ENCODE peak calls at places on chromosomes 16 and 17, in eight cellular contexts. G is HepG2, A is PC-3, W is A549, R is neural progenitor cell, H is PC-9, O is mesenchymal stem cell, C is MM.1S. X is an unnamed sample.

GRCh38 chr16:57143125-57143965 is 42.5 kb downstream of the PSME3IP1 start:
- DNase-seq in C (no peak), W (no peak), H (no peak), R (no peak), G (no peak), A (no peak), O (no peak), X (peak)

GRCh38 chr17:72715906-72716572 is 376.4 kb downstream of the SLC39A11 start:
- DNase-seq in R (no peak), H (peak), G (peak), W (peak), O (peak), A (peak), C (no peak), X (peak)

GRCh38 chr16:51569204-51569911 is 418.3 kb upstream of the SALL1 start:
- DNase-seq in H (no peak), G (no peak), A (no peak), O (no peak), R (no peak), W (peak), C (peak), X (no peak)

GRCh38 chr16:49440156-49441065 is 66.8 kb downstream of the C16orf78 start:
- DNase-seq in W (no peak), C (peak), G (no peak), R (peak), H (no peak), O (no peak), A (no peak), X (no peak)

GRCh38 chr17:61490540-61490975 is 38.3 kb downstream of the TBX4 start:
- DNase-seq in O (peak), G (no peak), C (no peak), H (peak), R (no peak), W (peak), A (peak), X (peak)

GRCh38 chr17:3512512-3513171 is 36.8 kb downstream of the ASPA start:
- DNase-seq in G (no peak), C (no peak), W (no peak), O (no peak), A (no peak), H (no peak), R (peak), X (peak)

GRCh38 chr17:66665194-66665593 is 169.7 kb upstream of the CACNG5 start:
- DNase-seq in C (no peak), G (no peak), O (no peak), W (no peak), A (peak), R (no peak), H (no peak), X (no peak)

GRCh38 chr17:4919511-4920047 is 12.5 kb upstream of the GP1BA start:
- DNase-seq in H (no peak), R (peak), G (no peak), O (peak), W (no peak), C (no peak), A (no peak), X (no peak)

GRCh38 chr17:31295489-31295871 is 1.6 kb downstream of the OMG start:
- DNase-seq in G (no peak), W (no peak), C (no peak), H (no peak), R (no peak), O (no peak), A (no peak), X (no peak)

GRCh38 chr17:61318684-61319098 is 81.0 kb upstream of the TBX2 start:
- DNase-seq in O (no peak), C (peak), R (no peak), W (no peak), G (peak), H (no peak), A (no peak), X (no peak)

GRCh38 chr17:42325026-42325425 is 36.7 kb downstream of the STAT5A start:
- DNase-seq in A (no peak), O (peak), W (peak), G (no peak), R (no peak), H (peak), C (no peak), X (peak)

GRCh38 chr17:61386251-61386650 is 13.4 kb upstream of the TBX2 start:
- DNase-seq in H (no peak), R (no peak), C (no peak), G (no peak), W (no peak), A (no peak), O (no peak), X (peak)

GRCh38 chr16:15041260-15042011 is 14.4 kb downstream of the NTAN1 start:
- DNase-seq in H (no peak), O (no peak), C (no peak), W (no peak), G (no peak), R (peak), A (no peak), X (peak)

GRCh38 chr17:15261063-15261817 is 3.9 kb downstream of the PMP22 start:
- DNase-seq in O (peak), C (no peak), A (peak), H (no peak), G (peak), W (peak), R (peak), X (peak)

GRCh38 chr17:56636276-56636675 is 42.8 kb downstream of the NOG start:
- DNase-seq in G (no peak), C (no peak), H (peak), R (no peak), A (peak), W (no peak), O (no peak), X (no peak)

GRCh38 chr17:77736207-77736600 is 222.3 kb upstream of the TNRC6C start:
- DNase-seq in A (no peak), G (no peak), W (no peak), O (no peak), R (peak), H (no peak), C (no peak), X (no peak)

GRCh38 chr17:27993161-27993695 is 49.2 kb upstream of the NLK start:
- DNase-seq in W (no peak), H (no peak), G (no peak), C (no peak), O (no peak), A (no peak), R (no peak), X (no peak)

GRCh38 chr16:89442990-89443726 is 47.2 kb downstream of the ANKRD11 start:
- DNase-seq in G (peak), C (no peak), H (peak), A (peak), W (peak), O (peak), R (no peak), X (peak)

GRCh38 chr17:35727635-35728034 is 3.8 kb upstream of the RASL10B start:
- DNase-seq in O (no peak), R (no peak), A (no peak), G (no peak), W (no peak), C (no peak), H (no peak), X (no peak)

GRCh38 chr16:30184430-30185140 is 1.2 kb downstream of the CORO1A start:
- DNase-seq in W (no peak), C (peak), H (no peak), A (no peak), G (no peak), O (no peak), R (no peak), X (peak)

GRCh38 chr17:40097087-40097486 is 3.3 kb downstream of the NR1D1 start:
- DNase-seq in C (no peak), H (no peak), R (no peak), O (no peak), W (no peak), A (no peak), G (no peak), X (peak)

GRCh38 chr17:75084039-75084660 is 3.6 kb upstream of the SLC16A5 start:
- DNase-seq in H (peak), A (peak), O (peak), R (no peak), W (no peak), G (peak), C (peak), X (peak)

GRCh38 chr17:13777003-13777402 is 175.3 kb upstream of the HS3ST3A1 start:
- DNase-seq in A (no peak), G (no peak), H (no peak), W (no peak), R (no peak), O (peak), C (no peak), X (no peak)

GRCh38 chr17:4147751-4148310 is 4.8 kb downstream of the CYB5D2 start:
- DNase-seq in H (no peak), R (no peak), G (no peak), O (no peak), C (no peak), A (no peak), W (no peak), X (no peak)

GRCh38 chr17:81726004-81726403 is 13.9 kb downstream of the SLC25A10 start:
- DNase-seq in W (no peak), G (no peak), R (no peak), O (no peak), H (no peak), C (no peak), A (no peak), X (no peak)

GRCh38 chr17:81719410-81720266 is 7.6 kb downstream of the SLC25A10 start:
- DNase-seq in O (no peak), H (no peak), A (no peak), C (no peak), G (no peak), R (no peak), W (no peak), X (peak)

GRCh38 chr17:81723651-81724209 is 11.6 kb downstream of the SLC25A10 start:
- DNase-seq in O (no peak), H (no peak), G (no peak), A (peak), W (no peak), R (no peak), C (no peak), X (peak)

GRCh38 chr17:81720267-81721071 is 8.4 kb downstream of the SLC25A10 start:
- DNase-seq in O (no peak), H (no peak), R (no peak), C (no peak), A (no peak), W (no peak), G (no peak), X (peak)

GRCh38 chr17:81722184-81723120 is 10.4 kb downstream of the SLC25A10 start:
- DNase-seq in G (no peak), A (peak), O (no peak), R (no peak), H (peak), C (peak), W (no peak), X (peak)
- H3K4me2 ChIP-seq in G (no peak), A (peak), O (no peak), R (no peak), H (peak), C (peak), W (no peak), X (no peak)

GRCh38 chr17:79000396-79001189 is 9.0 kb downstream of the CANT1 start:
- DNase-seq in W (no peak), H (no peak), C (no peak), O (no peak), G (no peak), A (no peak), R (no peak), X (peak)
- H3K4me2 ChIP-seq in W (no peak), H (no peak), C (no peak), O (no peak), G (no peak), A (no peak), R (no peak), X (no peak)

DNA sequence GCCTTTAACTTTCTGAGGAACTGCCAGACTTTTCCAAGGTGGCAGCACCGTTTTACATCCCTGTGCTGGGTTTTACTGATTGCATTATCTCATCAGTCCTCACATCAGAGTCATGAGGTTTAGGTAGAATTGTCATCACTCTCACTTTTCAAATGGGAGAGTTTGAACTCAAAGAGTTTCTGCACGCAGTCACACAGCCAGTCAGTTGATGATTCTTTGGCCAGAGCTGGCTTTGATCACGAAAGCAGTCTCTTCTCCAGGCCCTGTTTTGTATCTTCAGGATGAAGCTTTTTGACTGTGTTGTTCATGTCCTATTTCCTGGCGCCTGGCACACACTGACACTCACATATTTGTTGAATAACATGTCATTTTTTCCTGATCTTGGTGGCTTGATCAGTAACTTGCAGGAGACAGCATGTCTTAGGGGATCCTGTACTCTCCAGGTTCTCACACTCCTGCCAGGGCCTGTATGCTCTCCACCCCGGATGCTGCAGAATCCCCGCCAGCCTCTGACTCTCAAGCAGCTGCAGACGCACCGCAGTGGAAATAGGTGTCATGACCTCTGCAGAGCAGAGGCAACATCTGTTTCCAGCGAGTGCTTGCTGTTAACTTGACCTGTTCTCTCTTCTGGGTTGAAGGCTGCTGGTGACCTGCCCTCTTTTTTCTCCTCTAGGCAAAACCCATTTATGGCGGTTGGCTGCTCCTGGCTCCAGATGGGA is 32.9 kb downstream of the MPRIP start:
- DNase-seq in C (no peak), A (no peak), O (peak), R (no peak), G (no peak), W (no peak), H (no peak), X (peak)
- H3K4me2 ChIP-seq in C (no peak), A (no peak), O (no peak), R (no peak), G (no peak), W (peak), H (no peak), X (no peak)

GRCh38 chr16:81692571-81692970 is 86.5 kb upstream of the PLCG2 start:
- DNase-seq in G (no peak), W (no peak), O (no peak), A (no peak), H (no peak), C (no peak), R (no peak), X (no peak)

GRCh38 chr16:81694494-81695285 is 84.4 kb upstream of the PLCG2 start:
- DNase-seq in W (no peak), C (no peak), G (no peak), R (peak), A (no peak), H (no peak), O (no peak), X (peak)

GRCh38 chr16:81693047-81693446 is 86.0 kb upstream of the PLCG2 start:
- DNase-seq in H (no peak), O (no peak), W (no peak), G (no peak), C (no peak), R (peak), A (no peak), X (no peak)

GRCh38 chr16:81695431-81695890 is 83.6 kb upstream of the PLCG2 start:
- DNase-seq in H (no peak), W (no peak), O (no peak), R (no peak), C (no peak), G (no peak), A (no peak), X (peak)

DNA sequence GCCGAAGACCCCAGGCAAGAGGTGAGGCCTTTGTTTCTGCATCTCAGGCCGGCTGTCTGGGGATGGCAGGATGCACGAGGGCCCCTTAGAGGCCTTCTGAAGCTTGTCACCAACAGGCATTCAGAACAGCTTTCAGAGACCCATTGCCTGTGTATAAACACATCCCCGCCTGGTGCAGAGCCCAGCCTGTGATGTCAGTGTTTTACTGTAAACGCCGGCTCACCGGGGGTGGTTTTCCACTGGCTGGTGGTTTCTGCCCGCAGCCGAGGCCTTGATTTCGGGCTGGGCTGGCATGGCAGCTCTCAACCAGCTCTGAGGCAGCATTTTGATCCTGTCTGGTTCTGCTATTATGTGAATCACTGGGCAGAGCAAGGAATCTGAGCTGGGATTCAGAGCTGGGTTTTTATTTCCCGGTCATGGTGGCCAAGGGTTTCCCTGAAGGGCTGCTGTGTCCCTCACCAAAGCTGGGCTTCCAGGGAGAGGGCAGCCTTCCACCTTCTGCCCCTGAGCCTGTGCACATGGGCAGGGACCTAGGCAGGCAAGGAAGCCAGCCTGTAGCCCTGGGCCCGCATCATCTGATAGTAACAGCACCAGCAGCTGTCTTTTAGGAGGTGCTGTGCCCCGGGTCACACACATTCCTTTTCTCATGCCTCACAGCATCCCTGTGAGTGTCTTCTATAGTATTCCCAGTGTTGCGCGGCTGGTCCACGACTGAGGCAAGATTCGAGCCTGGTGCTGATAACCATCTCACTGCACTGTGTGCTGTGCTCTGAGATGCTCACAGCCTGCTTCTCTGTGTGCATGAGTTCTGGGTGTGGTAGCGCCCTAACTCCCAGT is 85.4 kb upstream of the PLCG2 start:
- DNase-seq in O (peak), H (no peak), R (no peak), A (no peak), G (no peak), W (no peak), C (no peak), X (peak)
- H3K4me2 ChIP-seq in O (no peak), H (no peak), R (no peak), A (no peak), G (no peak), W (no peak), C (no peak), X (no peak)

GRCh38 chr17:1222321-1222720 is 42.5 kb upstream of the ABR start:
- DNase-seq in R (no peak), H (peak), O (no peak), C (no peak), A (peak), W (no peak), G (no peak), X (no peak)

GRCh38 chr17:1223662-1224061 is 43.9 kb upstream of the ABR start:
- DNase-seq in O (no peak), A (no peak), C (no peak), G (no peak), H (no peak), W (no peak), R (no peak), X (no peak)

GRCh38 chr17:1221209-1221608 is 41.4 kb upstream of the ABR start:
- DNase-seq in O (no peak), G (no peak), R (no peak), H (no peak), W (no peak), A (no peak), C (no peak), X (no peak)

GRCh38 chr17:1217030-1217429 is 37.2 kb upstream of the ABR start:
- DNase-seq in G (no peak), W (no peak), A (no peak), O (no peak), H (no peak), C (no peak), R (peak), X (peak)

DNA sequence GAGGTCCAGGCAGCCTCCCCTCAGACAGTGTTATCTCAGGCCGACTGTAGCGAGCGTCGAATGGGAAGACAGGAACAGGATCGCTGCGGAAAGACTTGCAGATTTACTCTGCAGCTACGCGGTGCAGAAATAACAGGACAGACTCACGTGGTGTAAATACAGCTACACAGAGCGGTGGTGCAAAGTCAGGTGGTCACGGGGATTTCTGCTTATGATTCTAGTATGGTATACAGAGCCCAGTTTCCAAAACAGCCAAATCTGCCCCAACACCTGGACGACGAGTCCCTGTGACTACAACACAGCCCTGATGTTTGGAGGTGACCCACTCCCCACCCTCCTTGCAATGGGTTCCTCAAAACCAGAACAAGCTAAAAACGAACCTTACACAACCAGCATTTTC is 40.6 kb upstream of the ABR start:
- DNase-seq in W (no peak), O (no peak), C (no peak), H (no peak), R (no peak), G (no peak), A (no peak), X (no peak)
- H3K4me2 ChIP-seq in W (no peak), O (no peak), C (no peak), H (no peak), R (no peak), G (no peak), A (no peak), X (no peak)

GRCh38 chr17:81413497-81414135 is 18.4 kb downstream of the BAHCC1 start:
- DNase-seq in O (no peak), G (no peak), H (no peak), R (no peak), W (no peak), C (no peak), A (no peak), X (no peak)
- H3K4me2 ChIP-seq in O (no peak), G (no peak), H (no peak), R (no peak), W (no peak), C (no peak), A (no peak), X (no peak)

DNA sequence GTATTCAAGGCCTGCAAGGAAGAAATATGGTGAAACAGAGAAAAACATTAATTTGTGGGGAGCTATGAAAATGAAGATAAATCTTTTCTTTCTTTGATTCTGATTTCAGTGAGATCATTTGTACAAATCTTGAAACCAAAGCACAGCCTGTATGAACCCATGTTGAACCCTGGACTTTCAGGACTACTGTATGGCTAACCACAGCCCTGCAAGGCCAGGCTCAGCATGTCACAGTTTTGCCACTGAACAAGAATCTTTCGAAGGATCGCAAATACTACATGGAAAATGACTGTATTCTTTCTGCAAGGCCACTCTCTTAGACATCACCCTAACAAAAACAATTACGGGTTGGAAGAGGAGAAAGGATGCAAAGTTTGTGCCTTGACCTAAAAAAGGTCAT is 161.7 kb upstream of the MAF start:
- DNase-seq in A (no peak), R (no peak), G (no peak), W (no peak), C (no peak), H (no peak), O (no peak), X (no peak)
- H3K4me2 ChIP-seq in A (no peak), R (no peak), G (no peak), W (no peak), C (no peak), H (no peak), O (no peak), X (no peak)

GRCh38 chr16:71289732-71290062 is 495 bp upstream of the CMTR2 start:
- DNase-seq in H (no peak), O (no peak), R (no peak), A (no peak), C (no peak), G (no peak), W (no peak), X (no peak)

GRCh38 chr16:71288890-71289731 is at the start of gene CMTR2:
- DNase-seq in G (peak), H (peak), C (peak), A (peak), R (peak), W (peak), O (peak), X (peak)

GRCh38 chr16:71287903-71288302 is 1.3 kb downstream of the CMTR2 start:
- DNase-seq in R (peak), O (no peak), A (peak), W (no peak), G (no peak), C (no peak), H (peak), X (no peak)

GRCh38 chr16:71288570-71288889 is 672 bp downstream of the CMTR2 start:
- DNase-seq in R (no peak), A (no peak), C (no peak), W (no peak), G (no peak), O (no peak), H (peak), X (peak)

GRCh38 chr16:71287454-71287853 is 1.7 kb downstream of the CMTR2 start:
- DNase-seq in C (no peak), A (no peak), H (no peak), G (no peak), W (no peak), O (no peak), R (no peak), X (no peak)
- H3K4me2 ChIP-seq in C (no peak), A (peak), H (peak), G (no peak), W (no peak), O (no peak), R (peak), X (no peak)

X was measured in osteoblast.